ENCODE peak calls at places on chromosomes 1 and 21, in nine cellular contexts. One of them, this sample, is unnamed.

GRCh38 chr1:156584813-156585212 is 5.3 kb downstream of the TTC24 start:
- DNase-seq in body of pancreas: no peak
- DNase-seq in stimulated activated CD4-positive, alpha-beta T cell treated with anti-CD3 and anti-CD28 coated beads, TNF-alpha, amount 100 ng/mL, for 48 hours: no peak
- DNase-seq in activated T-cell treated with anti-CD3 and anti-CD28 coated beads, Interleukin-2, amount 50 U/mL, for 72 hours: no peak
- DNase-seq in NCI-H146: peak
- DNase-seq in fibroblast of lung: no peak
- DNase-seq in HS-5: no peak
- DNase-seq in IMR-90: no peak
- DNase-seq in activated naive CD4-positive, alpha-beta T cell: no peak
- DNase-seq in this sample: no peak

GRCh38 chr1:175146535-175147213 is 45.9 kb downstream of the KIAA0040 start:
- DNase-seq in body of pancreas: peak
- DNase-seq in activated T-cell treated with anti-CD3 and anti-CD28 coated beads, Interleukin-2, amount 50 U/mL, for 72 hours: peak
- DNase-seq in HS-5: no peak
- DNase-seq in IMR-90: peak
- DNase-seq in activated naive CD4-positive, alpha-beta T cell: peak
- DNase-seq in fibroblast of lung: peak
- DNase-seq in stimulated activated CD4-positive, alpha-beta T cell treated with anti-CD3 and anti-CD28 coated beads, TNF-alpha, amount 100 ng/mL, for 48 hours: peak
- DNase-seq in NCI-H146: peak
- DNase-seq in this sample: peak

GRCh38 chr1:3431266-3431665 is 23.2 kb upstream of the ARHGEF16 start:
- DNase-seq in IMR-90: no peak
- DNase-seq in activated T-cell treated with anti-CD3 and anti-CD28 coated beads, Interleukin-2, amount 50 U/mL, for 72 hours: no peak
- DNase-seq in NCI-H146: no peak
- DNase-seq in body of pancreas: no peak
- DNase-seq in fibroblast of lung: no peak
- DNase-seq in activated naive CD4-positive, alpha-beta T cell: no peak
- DNase-seq in HS-5: no peak
- DNase-seq in stimulated activated CD4-positive, alpha-beta T cell treated with anti-CD3 and anti-CD28 coated beads, TNF-alpha, amount 100 ng/mL, for 48 hours: no peak
- DNase-seq in this sample: no peak

GRCh38 chr1:88484862-88485261 is 199.2 kb upstream of the PKN2 start:
- DNase-seq in IMR-90: no peak
- DNase-seq in stimulated activated CD4-positive, alpha-beta T cell treated with anti-CD3 and anti-CD28 coated beads, TNF-alpha, amount 100 ng/mL, for 48 hours: no peak
- DNase-seq in activated T-cell treated with anti-CD3 and anti-CD28 coated beads, Interleukin-2, amount 50 U/mL, for 72 hours: no peak
- DNase-seq in NCI-H146: no peak
- DNase-seq in body of pancreas: no peak
- DNase-seq in activated naive CD4-positive, alpha-beta T cell: no peak
- DNase-seq in fibroblast of lung: no peak
- DNase-seq in HS-5: no peak
- DNase-seq in this sample: no peak

GRCh38 chr1:6075747-6076146 is 30.1 kb downstream of the KCNAB2 start:
- DNase-seq in activated naive CD4-positive, alpha-beta T cell: no peak
- DNase-seq in body of pancreas: no peak
- DNase-seq in stimulated activated CD4-positive, alpha-beta T cell treated with anti-CD3 and anti-CD28 coated beads, TNF-alpha, amount 100 ng/mL, for 48 hours: no peak
- DNase-seq in IMR-90: no peak
- DNase-seq in fibroblast of lung: no peak
- DNase-seq in HS-5: no peak
- DNase-seq in activated T-cell treated with anti-CD3 and anti-CD28 coated beads, Interleukin-2, amount 50 U/mL, for 72 hours: no peak
- DNase-seq in NCI-H146: no peak
- DNase-seq in this sample: no peak

GRCh38 chr1:39574646-39575045 is 1.9 kb downstream of the PABPC4 start:
- DNase-seq in activated T-cell treated with anti-CD3 and anti-CD28 coated beads, Interleukin-2, amount 50 U/mL, for 72 hours: no peak
- DNase-seq in HS-5: no peak
- DNase-seq in activated naive CD4-positive, alpha-beta T cell: no peak
- DNase-seq in NCI-H146: no peak
- DNase-seq in stimulated activated CD4-positive, alpha-beta T cell treated with anti-CD3 and anti-CD28 coated beads, TNF-alpha, amount 100 ng/mL, for 48 hours: no peak
- DNase-seq in fibroblast of lung: peak
- DNase-seq in IMR-90: peak
- DNase-seq in body of pancreas: peak
- DNase-seq in this sample: no peak

GRCh38 chr1:81144240-81144639 is 656.5 kb upstream of the ADGRL2 start:
- DNase-seq in activated T-cell treated with anti-CD3 and anti-CD28 coated beads, Interleukin-2, amount 50 U/mL, for 72 hours: no peak
- DNase-seq in stimulated activated CD4-positive, alpha-beta T cell treated with anti-CD3 and anti-CD28 coated beads, TNF-alpha, amount 100 ng/mL, for 48 hours: no peak
- DNase-seq in body of pancreas: no peak
- DNase-seq in NCI-H146: no peak
- DNase-seq in IMR-90: no peak
- DNase-seq in fibroblast of lung: peak
- DNase-seq in activated naive CD4-positive, alpha-beta T cell: no peak
- DNase-seq in HS-5: no peak
- DNase-seq in this sample: no peak

GRCh38 chr1:25647106-25647505 is 30.5 kb downstream of the MAN1C1 start:
- DNase-seq in HS-5: no peak
- DNase-seq in NCI-H146: no peak
- DNase-seq in body of pancreas: no peak
- DNase-seq in stimulated activated CD4-positive, alpha-beta T cell treated with anti-CD3 and anti-CD28 coated beads, TNF-alpha, amount 100 ng/mL, for 48 hours: no peak
- DNase-seq in activated naive CD4-positive, alpha-beta T cell: no peak
- DNase-seq in activated T-cell treated with anti-CD3 and anti-CD28 coated beads, Interleukin-2, amount 50 U/mL, for 72 hours: no peak
- DNase-seq in fibroblast of lung: no peak
- DNase-seq in IMR-90: no peak
- DNase-seq in this sample: no peak

GRCh38 chr1:44040418-44040817 is 9.2 kb upstream of the SLC6A9 start:
- DNase-seq in HS-5: no peak
- DNase-seq in fibroblast of lung: no peak
- DNase-seq in NCI-H146: no peak
- DNase-seq in activated naive CD4-positive, alpha-beta T cell: no peak
- DNase-seq in activated T-cell treated with anti-CD3 and anti-CD28 coated beads, Interleukin-2, amount 50 U/mL, for 72 hours: no peak
- DNase-seq in IMR-90: no peak
- DNase-seq in stimulated activated CD4-positive, alpha-beta T cell treated with anti-CD3 and anti-CD28 coated beads, TNF-alpha, amount 100 ng/mL, for 48 hours: no peak
- DNase-seq in body of pancreas: no peak
- DNase-seq in this sample: no peak

GRCh38 chr1:164707868-164708331 is 148.9 kb downstream of the PBX1 start:
- DNase-seq in stimulated activated CD4-positive, alpha-beta T cell treated with anti-CD3 and anti-CD28 coated beads, TNF-alpha, amount 100 ng/mL, for 48 hours: no peak
- DNase-seq in activated T-cell treated with anti-CD3 and anti-CD28 coated beads, Interleukin-2, amount 50 U/mL, for 72 hours: no peak
- DNase-seq in HS-5: no peak
- DNase-seq in NCI-H146: no peak
- DNase-seq in body of pancreas: peak
- DNase-seq in activated naive CD4-positive, alpha-beta T cell: no peak
- DNase-seq in fibroblast of lung: peak
- DNase-seq in IMR-90: peak
- DNase-seq in this sample: no peak

GRCh38 chr1:6459850-6460265 is 6.1 kb downstream of the TNFRSF25 start:
- DNase-seq in NCI-H146: no peak
- DNase-seq in IMR-90: no peak
- DNase-seq in activated naive CD4-positive, alpha-beta T cell: peak
- DNase-seq in stimulated activated CD4-positive, alpha-beta T cell treated with anti-CD3 and anti-CD28 coated beads, TNF-alpha, amount 100 ng/mL, for 48 hours: no peak
- DNase-seq in activated T-cell treated with anti-CD3 and anti-CD28 coated beads, Interleukin-2, amount 50 U/mL, for 72 hours: peak
- DNase-seq in fibroblast of lung: no peak
- DNase-seq in body of pancreas: no peak
- DNase-seq in HS-5: no peak
- DNase-seq in this sample: no peak

GRCh38 chr1:232939748-232940147 is 10.7 kb upstream of the NTPCR start:
- DNase-seq in stimulated activated CD4-positive, alpha-beta T cell treated with anti-CD3 and anti-CD28 coated beads, TNF-alpha, amount 100 ng/mL, for 48 hours: no peak
- DNase-seq in activated naive CD4-positive, alpha-beta T cell: no peak
- DNase-seq in HS-5: no peak
- DNase-seq in NCI-H146: no peak
- DNase-seq in fibroblast of lung: no peak
- DNase-seq in activated T-cell treated with anti-CD3 and anti-CD28 coated beads, Interleukin-2, amount 50 U/mL, for 72 hours: no peak
- DNase-seq in IMR-90: no peak
- DNase-seq in body of pancreas: no peak
- DNase-seq in this sample: no peak

GRCh38 chr1:215539803-215540575 is 27.1 kb upstream of the KCTD3 start:
- DNase-seq in NCI-H146: no peak
- DNase-seq in HS-5: no peak
- DNase-seq in activated naive CD4-positive, alpha-beta T cell: no peak
- DNase-seq in activated T-cell treated with anti-CD3 and anti-CD28 coated beads, Interleukin-2, amount 50 U/mL, for 72 hours: no peak
- DNase-seq in body of pancreas: no peak
- DNase-seq in stimulated activated CD4-positive, alpha-beta T cell treated with anti-CD3 and anti-CD28 coated beads, TNF-alpha, amount 100 ng/mL, for 48 hours: no peak
- DNase-seq in fibroblast of lung: peak
- DNase-seq in IMR-90: peak
- DNase-seq in this sample: no peak

GRCh38 chr21:32020551-32020950 is 147.7 kb downstream of the HUNK start:
- DNase-seq in body of pancreas: no peak
- DNase-seq in activated T-cell treated with anti-CD3 and anti-CD28 coated beads, Interleukin-2, amount 50 U/mL, for 72 hours: no peak
- DNase-seq in stimulated activated CD4-positive, alpha-beta T cell treated with anti-CD3 and anti-CD28 coated beads, TNF-alpha, amount 100 ng/mL, for 48 hours: no peak
- DNase-seq in HS-5: no peak
- DNase-seq in NCI-H146: no peak
- DNase-seq in fibroblast of lung: no peak
- DNase-seq in activated naive CD4-positive, alpha-beta T cell: no peak
- DNase-seq in IMR-90: no peak
- DNase-seq in this sample: no peak

GRCh38 chr1:41513388-41513745 is 28.9 kb upstream of the EDN2 start:
- DNase-seq in IMR-90: no peak
- DNase-seq in activated naive CD4-positive, alpha-beta T cell: no peak
- DNase-seq in activated T-cell treated with anti-CD3 and anti-CD28 coated beads, Interleukin-2, amount 50 U/mL, for 72 hours: peak
- DNase-seq in body of pancreas: no peak
- DNase-seq in HS-5: no peak
- DNase-seq in fibroblast of lung: no peak
- DNase-seq in NCI-H146: no peak
- DNase-seq in stimulated activated CD4-positive, alpha-beta T cell treated with anti-CD3 and anti-CD28 coated beads, TNF-alpha, amount 100 ng/mL, for 48 hours: no peak
- DNase-seq in this sample: no peak

GRCh38 chr21:37407719-37408455 is 41.3 kb downstream of the DYRK1A start:
- DNase-seq in NCI-H146: no peak
- DNase-seq in stimulated activated CD4-positive, alpha-beta T cell treated with anti-CD3 and anti-CD28 coated beads, TNF-alpha, amount 100 ng/mL, for 48 hours: no peak
- DNase-seq in activated T-cell treated with anti-CD3 and anti-CD28 coated beads, Interleukin-2, amount 50 U/mL, for 72 hours: peak
- DNase-seq in fibroblast of lung: peak
- DNase-seq in IMR-90: peak
- DNase-seq in activated naive CD4-positive, alpha-beta T cell: no peak
- DNase-seq in body of pancreas: no peak
- DNase-seq in HS-5: no peak
- DNase-seq in this sample: no peak

This sample was measured in dorsolateral prefrontal cortex.